ENCODE peak calls at places on chromosomes 7 and 10, in five cellular contexts. F is astrocyte, E is aorta, P is RWPE1, D is stromal cell of bone marrow. O is an unnamed sample.

GRCh38 chr7:65448824-65449504 is 75.3 kb downstream of the ZNF92 start:
- DNase-seq in F (peak), E (no peak), P (peak), D (peak), O (no peak)

GRCh38 chr7:157691521-157692155 is 354.8 kb downstream of the DNAJB6 start:
- DNase-seq in F (no peak), E (no peak), P (no peak), D (no peak), O (no peak)

GRCh38 chr7:77727936-77728701 is 31.9 kb downstream of the RSBN1L start:
- DNase-seq in F (peak), E (no peak), P (peak), D (no peak), O (no peak)

GRCh38 chr7:27096756-27097514 is 1.1 kb upstream of the HOXA1 start:
- DNase-seq in F (peak), E (peak), P (peak), D (no peak), O (no peak)

GRCh38 chr10:109977382-109977806 is 30.4 kb upstream of the ADD3 start:
- DNase-seq in F (peak), E (peak), P (no peak), D (no peak), O (no peak)

GRCh38 chr10:31146496-31147219 is 115.0 kb upstream of the ZNF438 start:
- DNase-seq in F (peak), E (peak), P (peak), D (no peak), O (no peak)

GRCh38 chr10:46216836-46217748 is 69.7 kb upstream of the ANTXRL start:
- DNase-seq in F (no peak), E (no peak), P (no peak), D (no peak), O (no peak)

GRCh38 chr7:17239046-17239445 is 59.4 kb upstream of the AHR start:
- DNase-seq in F (peak), E (no peak), P (no peak), D (no peak), O (no peak)

GRCh38 chr7:150406565-150407421 is 27.7 kb downstream of the ZNF775 start:
- DNase-seq in F (no peak), E (no peak), P (no peak), D (no peak), O (peak)

GRCh38 chr10:571643-572042 is 117.8 kb downstream of the DIP2C start:
- DNase-seq in F (no peak), E (no peak), P (no peak), D (peak), O (no peak)

GRCh38 chr10:60353519-60354258 is 36.0 kb downstream of the ANK3 start:
- DNase-seq in F (peak), E (peak), P (no peak), D (peak), O (no peak)

GRCh38 chr7:126790763-126791162 is 462.0 kb downstream of the GRM8 start:
- DNase-seq in F (no peak), E (no peak), P (no peak), D (no peak), O (no peak)

GRCh38 chr7:77353911-77354310 is 62.2 kb downstream of the GSAP start:
- DNase-seq in F (no peak), E (no peak), P (no peak), D (no peak), O (no peak)

GRCh38 chr7:16561943-16562342 is 35.3 kb downstream of the LRRC72 start:
- DNase-seq in F (no peak), E (no peak), P (no peak), D (no peak), O (no peak)

GRCh38 chr7:155845226-155845625 is 33.0 kb upstream of the SHH start:
- DNase-seq in F (no peak), E (no peak), P (no peak), D (no peak), O (no peak)

GRCh38 chr10:52883996-52884871 is 111.7 kb upstream of the MBL2 start:
- DNase-seq in F (peak), E (no peak), P (peak), D (peak), O (no peak)

GRCh38 chr10:4194231-4194630 is 409.2 kb upstream of the KLF6 start:
- DNase-seq in F (no peak), E (no peak), P (peak), D (peak), O (no peak)

GRCh38 chr10:58625070-58625469 is 112.4 kb downstream of the BICC1 start:
- DNase-seq in F (peak), E (no peak), P (peak), D (peak), O (no peak)

GRCh38 chr7:102849538-102849937 is 63.3 kb upstream of the LRRC17 start:
- DNase-seq in F (no peak), E (no peak), P (no peak), D (no peak), O (no peak)

O was measured in naive thymus-derived CD8-positive, alpha-beta T cell.